ENCODE peak calls at places on chromosomes 7 and 10, in six cellular contexts. Z is fibroblast of gingiva; K is sigmoid colon; N is effector CD4-positive, alpha-beta T cell; L is stimulated activated CD8-positive, alpha-beta memory T cell treated with anti-CD3 and anti-CD28 coated beads, Interleukin-4, amount 100 ng/mL, for 24 hours; D is HCT116. R is an unnamed sample.

GRCh38 chr7:128876978-128877755 is 14.5 kb downstream of the ATP6V1F start:
- DNase-seq in Z (no peak), K (peak), N (no peak), L (no peak), D (no peak), R (no peak)

GRCh38 chr10:62059424-62059913 is 158.0 kb downstream of the ARID5B start:
- DNase-seq in Z (peak), K (no peak), N (no peak), L (no peak), D (no peak), R (no peak)

GRCh38 chr10:133394801-133395221 is 854 bp downstream of the MTG1 start:
- DNase-seq in Z (no peak), K (peak), N (no peak), L (no peak), D (no peak), R (no peak)

GRCh38 chr10:6382081-6382480 is 179.3 kb downstream of the PFKFB3 start:
- DNase-seq in Z (peak), K (peak), N (no peak), L (no peak), D (no peak), R (no peak)

GRCh38 chr10:126459878-126460481 is 71.7 kb upstream of the ADAM12 start:
- DNase-seq in Z (peak), K (no peak), N (no peak), L (no peak), D (peak), R (no peak)

GRCh38 chr10:85458274-85458673 is 908.3 kb downstream of the GRID1 start:
- DNase-seq in Z (no peak), K (no peak), N (no peak), L (no peak), D (no peak), R (no peak)

GRCh38 chr10:11397980-11398580 is 213.4 kb downstream of the USP6NL start:
- DNase-seq in Z (peak), K (peak), N (no peak), L (no peak), D (no peak), R (no peak)

GRCh38 chr10:85645851-85646250 is 720.7 kb downstream of the GRID1 start:
- DNase-seq in Z (no peak), K (no peak), N (no peak), L (no peak), D (no peak), R (no peak)

GRCh38 chr7:12256025-12256570 is 45.0 kb downstream of the TMEM106B start:
- DNase-seq in Z (no peak), K (no peak), N (no peak), L (no peak), D (no peak), R (no peak)

GRCh38 chr10:60901561-60902235 is 42.3 kb downstream of the RHOBTB1 start:
- DNase-seq in Z (no peak), K (no peak), N (no peak), L (no peak), D (no peak), R (peak)

GRCh38 chr10:117249493-117250093 is 8.7 kb downstream of the SLC18A2 start:
- DNase-seq in Z (no peak), K (no peak), N (no peak), L (no peak), D (no peak), R (no peak)

GRCh38 chr7:80288175-80289122 is 153.8 kb downstream of the GNAI1 start:
- DNase-seq in Z (no peak), K (no peak), N (no peak), L (no peak), D (no peak), R (no peak)

GRCh38 chr7:114158854-114159253 is 240.0 kb upstream of the PPP1R3A start:
- DNase-seq in Z (no peak), K (no peak), N (no peak), L (no peak), D (no peak), R (no peak)

GRCh38 chr7:17781491-17782215 is 158.6 kb downstream of the SNX13 start:
- DNase-seq in Z (no peak), K (no peak), N (no peak), L (no peak), D (peak), R (no peak)

GRCh38 chr10:121994429-121994881 is 5.5 kb downstream of the TACC2 start:
- DNase-seq in Z (no peak), K (peak), N (no peak), L (no peak), D (no peak), R (peak)

GRCh38 chr10:78134919-78135318 is 101.3 kb downstream of the RPS24 start:
- DNase-seq in Z (no peak), K (no peak), N (no peak), L (no peak), D (no peak), R (no peak)

GRCh38 chr7:87604264-87604663 is 3.6 kb upstream of the ABCB1 start:
- DNase-seq in Z (no peak), K (no peak), N (no peak), L (no peak), D (no peak), R (no peak)

GRCh38 chr7:155000795-155001194 is 2.1 kb downstream of the PAXIP1 start:
- DNase-seq in Z (no peak), K (no peak), N (no peak), L (no peak), D (no peak), R (peak)